ENCODE peak calls at places on chromosomes 13 and 19, in four cellular contexts. One of them, this sample, is unnamed.
A peak's percentile ranks its signal among the peaks of the same experiment; 100 is the strongest.

GRCh38 chr13:35855531-35856019 is 275.6 kb downstream of the DCLK1 start:
- DNase-seq in IMR-90: no peak
- DNase-seq in fibroblast of lung: peak; percentile 62
- DNase-seq in endothelial cell: no peak
- DNase-seq in this sample: no peak

GRCh38 chr13:111503905-111504695 is 183.7 kb downstream of the TEX29 start:
- DNase-seq in IMR-90: no peak
- DNase-seq in fibroblast of lung: no peak
- DNase-seq in endothelial cell: no peak
- DNase-seq in this sample: no peak

GRCh38 chr19:38975214-38975860 is at the start of gene FBXO17:
- DNase-seq in IMR-90: peak; percentile 63
- DNase-seq in fibroblast of lung: peak; percentile 72
- DNase-seq in endothelial cell: peak; percentile 47
- DNase-seq in this sample: peak; percentile 49

GRCh38 chr13:24107955-24108614 is 52.4 kb upstream of the SPATA13 start:
- DNase-seq in IMR-90: peak; percentile 74
- DNase-seq in fibroblast of lung: peak; percentile 71
- DNase-seq in endothelial cell: no peak
- DNase-seq in this sample: no peak

GRCh38 chr13:28531195-28531955 is 36.4 kb upstream of the FLT1 start:
- DNase-seq in IMR-90: peak; percentile 30
- DNase-seq in fibroblast of lung: peak; percentile 16
- DNase-seq in endothelial cell: peak; percentile 81
- DNase-seq in this sample: peak; percentile 61

GRCh38 chr19:42634409-42635232 is 39.9 kb upstream of the CEACAM8 start:
- DNase-seq in IMR-90: peak; percentile 20
- DNase-seq in fibroblast of lung: peak; percentile 6
- DNase-seq in endothelial cell: peak; percentile 75
- DNase-seq in this sample: peak; percentile 51

GRCh38 chr19:5627395-5627904 is 4.6 kb downstream of the SAFB start:
- DNase-seq in IMR-90: peak; percentile 72
- DNase-seq in fibroblast of lung: peak; percentile 45
- DNase-seq in endothelial cell: no peak
- DNase-seq in this sample: peak; percentile 79

GRCh38 chr13:53151692-53152421 is 123.2 kb downstream of the OLFM4 start:
- DNase-seq in IMR-90: peak; percentile 34
- DNase-seq in fibroblast of lung: peak; percentile 1
- DNase-seq in endothelial cell: peak; percentile 71
- DNase-seq in this sample: peak; percentile 65

GRCh38 chr19:42154471-42155323 is 22.5 kb upstream of the POU2F2 start:
- DNase-seq in IMR-90: no peak
- DNase-seq in fibroblast of lung: no peak
- DNase-seq in endothelial cell: no peak
- DNase-seq in this sample: no peak

GRCh38 chr19:18832331-18833140 is 777 bp downstream of the UPF1 start:
- DNase-seq in IMR-90: no peak
- DNase-seq in fibroblast of lung: no peak
- DNase-seq in endothelial cell: peak; percentile 37
- DNase-seq in this sample: peak; percentile 47

GRCh38 chr13:68304287-68304893 is 1074.3 kb upstream of the PCDH9 start:
- DNase-seq in IMR-90: no peak
- DNase-seq in fibroblast of lung: peak; percentile 23
- DNase-seq in endothelial cell: peak; percentile 11
- DNase-seq in this sample: no peak

GRCh38 chr13:23703241-23703640 is 133.0 kb downstream of the TNFRSF19 start:
- DNase-seq in IMR-90: no peak
- DNase-seq in fibroblast of lung: no peak
- DNase-seq in endothelial cell: no peak
- DNase-seq in this sample: no peak

DNA sequence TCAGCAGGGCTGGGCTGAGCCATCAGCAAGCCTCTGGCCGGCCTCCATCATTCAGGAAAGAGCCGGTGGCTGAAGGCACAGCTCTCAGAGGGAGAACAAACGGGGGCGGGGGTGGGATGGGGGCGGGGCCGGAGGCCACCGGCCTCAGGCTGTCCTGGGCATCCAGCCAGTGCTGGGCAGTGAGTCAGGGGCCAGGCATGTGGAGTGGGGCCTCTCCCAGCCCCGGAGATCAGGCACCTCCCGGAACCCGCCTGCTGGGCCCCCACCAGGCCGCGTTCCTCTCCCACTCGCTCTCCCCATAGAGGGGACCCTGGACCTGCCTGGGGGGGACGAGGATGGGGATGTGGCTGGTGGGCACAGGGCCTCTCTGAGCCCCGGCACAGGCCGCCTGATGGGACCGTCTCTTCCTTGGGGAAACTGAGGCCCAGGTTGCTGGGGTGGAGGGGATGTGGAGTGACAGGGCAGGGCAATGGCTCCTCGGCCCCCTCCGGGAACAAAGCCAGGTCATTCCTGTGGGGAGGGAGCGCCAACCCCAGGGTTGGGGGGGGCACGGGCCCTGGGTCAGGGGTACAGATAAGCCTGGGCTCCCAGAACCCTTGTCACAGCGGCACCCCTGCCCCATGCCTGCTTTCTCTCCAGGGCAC is 12.9 kb downstream of the SPC24 start:
- DNase-seq in IMR-90: peak; percentile 95
- DNase-seq in fibroblast of lung: peak; percentile 90
- DNase-seq in endothelial cell: peak; percentile 71
- DNase-seq in this sample: no peak
- TF ChIP-seq CTCF in IMR-90: no peak
- TF ChIP-seq CTCF in fibroblast of lung: no peak
- TF ChIP-seq CTCF in endothelial cell: no peak
- TF ChIP-seq CTCF in this sample: no peak

DNA sequence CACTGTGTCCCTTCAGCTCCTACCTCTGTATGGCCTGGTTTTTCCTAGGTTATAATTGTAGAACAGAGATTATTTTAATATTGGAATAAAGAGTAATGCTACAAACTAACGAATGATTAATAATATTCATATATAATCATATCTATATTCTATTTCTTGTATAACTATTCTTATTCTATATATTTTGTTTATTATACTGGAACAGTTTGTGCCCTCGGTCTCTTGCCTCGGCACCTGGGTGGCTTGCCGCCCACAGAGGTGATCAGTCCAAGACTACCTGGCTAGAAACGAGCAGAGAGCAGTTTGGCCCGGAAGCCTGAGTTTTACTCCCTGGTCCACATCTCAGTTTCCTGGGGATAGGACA is 3.9 kb upstream of the SLC27A1 start:
- DNase-seq in IMR-90: no peak
- DNase-seq in fibroblast of lung: no peak
- DNase-seq in endothelial cell: no peak
- DNase-seq in this sample: no peak
- TF ChIP-seq CTCF in IMR-90: no peak
- TF ChIP-seq CTCF in fibroblast of lung: no peak
- TF ChIP-seq CTCF in endothelial cell: no peak
- TF ChIP-seq CTCF in this sample: peak; percentile 44

GRCh38 chr19:51394045-51394836 is 3.9 kb upstream of the C19orf84 start:
- DNase-seq in IMR-90: peak; percentile 99
- DNase-seq in fibroblast of lung: peak; percentile 98
- DNase-seq in endothelial cell: peak; percentile 77
- DNase-seq in this sample: peak; percentile 91
- TF ChIP-seq CTCF in IMR-90: no peak
- TF ChIP-seq CTCF in fibroblast of lung: peak; percentile 7
- TF ChIP-seq CTCF in endothelial cell: no peak
- TF ChIP-seq CTCF in this sample: no peak

DNA sequence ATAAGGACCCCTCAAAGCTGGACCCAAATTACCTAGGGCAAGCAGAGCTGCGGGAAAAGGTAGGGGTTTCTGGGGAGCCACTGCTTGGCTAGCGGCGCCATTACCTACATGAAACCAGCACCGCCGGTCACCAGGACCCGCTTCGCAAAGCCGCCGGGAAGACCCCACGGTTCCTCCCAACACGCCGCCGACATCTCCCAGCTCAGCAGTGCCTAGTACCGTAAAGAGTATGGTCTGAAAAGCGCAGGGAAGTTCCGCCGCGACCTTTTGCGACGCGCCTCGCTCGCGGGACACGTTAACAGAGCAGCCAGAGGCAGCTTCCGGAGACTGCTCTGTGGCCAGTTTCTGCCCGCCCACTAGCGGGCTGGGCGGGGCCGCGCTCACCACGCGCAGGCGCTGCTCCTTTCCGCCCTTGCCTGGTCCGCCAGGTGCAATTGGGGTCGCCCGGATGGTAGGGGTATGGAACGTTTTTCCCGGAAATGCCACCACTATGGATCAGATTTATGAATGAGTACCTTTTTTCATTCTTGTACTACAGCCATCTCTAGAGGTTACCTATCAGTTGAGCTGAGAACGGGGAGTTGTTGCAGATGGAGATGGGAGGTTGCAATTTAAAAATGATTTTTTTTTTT is at the start of gene TGDS:
- DNase-seq in IMR-90: peak; percentile 91
- DNase-seq in fibroblast of lung: peak; percentile 97
- DNase-seq in endothelial cell: peak; percentile 88
- DNase-seq in this sample: peak; percentile 89
- TF ChIP-seq CTCF in IMR-90: no peak
- TF ChIP-seq CTCF in fibroblast of lung: no peak
- TF ChIP-seq CTCF in endothelial cell: no peak
- TF ChIP-seq CTCF in this sample: no peak

This sample was measured in glutamatergic neuron.